ENCODE peak calls at places on chromosomes 11 and 22, in five cellular contexts. H is transverse colon, F is tibial nerve, O is GM12878, X is A549. B is an unnamed sample.

GRCh38 chr11:70880416-70880815 is 372.0 kb downstream of the SHANK2 start:
- DNase-seq in H (no peak), F (no peak), O (no peak), X (no peak), B (no peak)

GRCh38 chr22:48432721-48433518 is 1394.8 kb downstream of the BRD1 start:
- DNase-seq in H (no peak), F (no peak), O (no peak), X (peak), B (peak)

GRCh38 chr11:119207607-119208006 is 1.5 kb downstream of the CBL start:
- DNase-seq in H (no peak), F (no peak), O (no peak), X (no peak), B (no peak)

GRCh38 chr11:62012451-62013265 is 45.2 kb upstream of the FTH1 start:
- DNase-seq in H (no peak), F (no peak), O (no peak), X (peak), B (peak)

GRCh38 chr22:17430298-17430900 is 61.1 kb downstream of the CECR2 start:
- DNase-seq in H (no peak), F (peak), O (no peak), X (no peak), B (no peak)

GRCh38 chr11:34585870-34586654 is 34.8 kb upstream of the EHF start:
- DNase-seq in H (no peak), F (no peak), O (peak), X (peak), B (no peak)

GRCh38 chr11:67400942-67401494 is 640 bp downstream of the PPP1CA start:
- DNase-seq in H (no peak), F (no peak), O (no peak), X (no peak), B (no peak)

GRCh38 chr11:118921121-118921928 is 4.4 kb downstream of the BCL9L start:
- DNase-seq in H (peak), F (peak), O (no peak), X (peak), B (peak)

GRCh38 chr11:11148104-11148509 is 204.9 kb downstream of the CSNK2A3 start:
- DNase-seq in H (peak), F (peak), O (no peak), X (peak), B (no peak)

GRCh38 chr22:40417041-40417440 is 46.6 kb downstream of the SGSM3 start:
- DNase-seq in H (no peak), F (no peak), O (no peak), X (no peak), B (no peak)

GRCh38 chr22:40416267-40416570 is 45.8 kb downstream of the SGSM3 start:
- DNase-seq in H (no peak), F (no peak), O (no peak), X (no peak), B (no peak)

GRCh38 chr22:40416636-40417035 is 46.2 kb downstream of the SGSM3 start:
- DNase-seq in H (no peak), F (no peak), O (no peak), X (no peak), B (no peak)

GRCh38 chr22:40414838-40415505 is 44.6 kb downstream of the SGSM3 start:
- DNase-seq in H (peak), F (no peak), O (no peak), X (no peak), B (no peak)

GRCh38 chr22:40415531-40416266 is 45.3 kb downstream of the SGSM3 start:
- DNase-seq in H (peak), F (no peak), O (no peak), X (no peak), B (no peak)
- H3K27ac ChIP-seq in H (peak), F (peak), O (peak), X (no peak), B (no peak)

GRCh38 chr11:65381721-65382035 is 768 bp downstream of the SLC25A45 start:
- DNase-seq in H (no peak), F (peak), O (no peak), X (no peak), B (no peak)
- TF ChIP-seq EP300 in H (no peak), F (no peak), O (no peak), X (no peak), B (no peak)

GRCh38 chr22:39763276-39763675 is 130.3 kb downstream of the ENTHD1 start:
- DNase-seq in H (no peak), F (no peak), O (no peak), X (no peak), B (no peak)

DNA sequence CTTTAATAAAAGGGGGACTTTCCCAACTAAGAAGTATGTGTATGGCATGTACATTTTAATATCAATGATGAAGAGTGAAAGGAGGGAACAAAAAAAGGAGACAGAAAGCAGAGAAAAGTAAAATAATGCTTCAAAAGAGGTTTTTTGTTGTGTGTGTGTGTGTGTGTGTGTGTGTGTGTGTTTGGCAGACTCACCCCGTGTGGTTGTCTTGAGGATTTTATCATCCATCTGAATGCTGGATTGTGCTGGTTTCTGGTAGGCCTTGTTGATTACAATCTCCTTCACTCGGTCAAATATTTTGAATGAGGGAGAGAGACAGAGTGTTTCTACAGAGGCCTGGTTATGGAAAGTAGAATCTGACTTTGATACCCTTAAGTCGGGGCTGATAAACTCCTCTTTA is 128.5 kb downstream of the ENTHD1 start:
- DNase-seq in H (no peak), F (no peak), O (no peak), X (no peak), B (no peak)
- H3K27ac ChIP-seq in H (no peak), F (no peak), O (no peak), X (no peak), B (no peak)

DNA sequence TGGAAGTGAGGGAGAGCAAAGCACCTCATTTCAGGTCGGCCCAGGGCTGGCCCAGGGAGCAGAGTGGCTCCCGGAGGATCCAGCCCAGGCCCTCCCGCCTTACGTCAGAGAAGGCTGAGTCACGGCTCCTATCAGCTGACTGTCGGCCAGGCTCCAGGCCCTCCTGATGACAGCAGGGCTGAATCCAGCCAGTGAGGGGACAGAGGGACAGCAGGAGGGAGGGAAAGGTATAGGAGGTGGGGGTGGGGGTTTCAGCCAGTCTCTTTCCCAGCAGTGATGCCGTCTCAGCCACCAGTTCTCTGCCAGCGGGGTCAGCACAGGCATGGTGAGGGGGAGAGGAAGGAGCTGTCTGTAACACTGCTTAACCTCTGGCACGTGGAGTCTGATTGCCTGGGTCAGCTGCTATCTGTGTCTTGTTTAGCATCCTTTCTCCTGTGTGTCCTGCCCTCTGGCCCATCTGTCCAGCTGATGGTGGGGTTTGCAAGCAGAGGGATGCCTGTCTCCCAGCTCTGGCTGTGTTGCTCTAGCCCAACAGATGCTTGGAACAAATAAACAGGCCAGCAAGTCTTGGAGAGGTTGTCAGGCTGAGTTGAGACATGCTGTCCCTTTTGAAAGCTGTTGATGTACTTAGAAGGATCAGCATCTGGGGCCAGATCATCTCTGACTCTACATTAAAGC is 74.0 kb downstream of the ADAMTS15 start:
- DNase-seq in H (peak), F (peak), O (no peak), X (peak), B (peak)
- TF ChIP-seq EP300 in H (peak), F (peak), O (no peak), X (no peak), B (no peak)

GRCh38 chr22:21816472-21816786 is 51.0 kb downstream of the MAPK1 start:
- DNase-seq in H (no peak), F (no peak), O (no peak), X (no peak), B (no peak)

GRCh38 chr22:21816787-21817496 is 50.5 kb downstream of the MAPK1 start:
- DNase-seq in H (no peak), F (no peak), O (peak), X (peak), B (no peak)

GRCh38 chr22:21819183-21819770 is 48.2 kb downstream of the MAPK1 start:
- DNase-seq in H (no peak), F (no peak), O (no peak), X (no peak), B (no peak)

GRCh38 chr22:21815958-21816357 is 51.5 kb downstream of the MAPK1 start:
- DNase-seq in H (no peak), F (no peak), O (no peak), X (no peak), B (no peak)

GRCh38 chr22:21818487-21819182 is 48.8 kb downstream of the MAPK1 start:
- DNase-seq in H (no peak), F (no peak), O (no peak), X (no peak), B (no peak)
- H3K27ac ChIP-seq in H (no peak), F (no peak), O (no peak), X (no peak), B (peak)

GRCh38 chr22:19124377-19124776 is 2.2 kb upstream of the DGCR2 start:
- DNase-seq in H (no peak), F (no peak), O (no peak), X (no peak), B (no peak)

GRCh38 chr22:19122143-19122751 is at the start of gene DGCR2:
- DNase-seq in H (peak), F (peak), O (peak), X (peak), B (peak)

GRCh38 chr22:19123936-19124335 is 1.7 kb upstream of the DGCR2 start:
- DNase-seq in H (no peak), F (no peak), O (no peak), X (no peak), B (no peak)

GRCh38 chr22:19121631-19122142 is 525 bp downstream of the DGCR2 start:
- DNase-seq in H (peak), F (peak), O (no peak), X (peak), B (no peak)

GRCh38 chr22:19122752-19123492 is 710 bp upstream of the DGCR2 start:
- DNase-seq in H (peak), F (peak), O (no peak), X (no peak), B (no peak)
- TF ChIP-seq EP300 in H (no peak), F (no peak), O (no peak), X (no peak), B (no peak)

GRCh38 chr11:57416436-57416835 is 10.5 kb downstream of the SLC43A3 start:
- DNase-seq in H (no peak), F (no peak), O (no peak), X (no peak), B (no peak)
- H3K27ac ChIP-seq in H (no peak), F (no peak), O (no peak), X (no peak), B (no peak)

GRCh38 chr11:32176223-32176811 is 85.4 kb downstream of the RCN1 start:
- DNase-seq in H (peak), F (peak), O (peak), X (peak), B (peak)
- TF ChIP-seq EP300 in H (no peak), F (no peak), O (no peak), X (no peak), B (no peak)

B was measured in suprapubic skin.